ENCODE peak calls at places on chromosomes 5 and 9, in seven cellular contexts. One of them, this sample, is unnamed.
A peak's percentile ranks its signal among the peaks of the same experiment; 100 is the strongest.

GRCh38 chr9:107472581-107473335 is 16.8 kb downstream of the KLF4 start:
- DNase-seq in fibroblast of pulmonary artery: no peak
- DNase-seq in AG04449: no peak
- DNase-seq in H9: no peak
- DNase-seq in HFF-Myc: no peak
- DNase-seq in WTC11: no peak
- DNase-seq in GM12865: no peak
- DNase-seq in this sample: no peak

GRCh38 chr5:55338810-55339243 is 31.0 kb downstream of the MTREX start:
- DNase-seq in GM12865: peak; percentile 61
- DNase-seq in fibroblast of pulmonary artery: no peak
- DNase-seq in H9: no peak
- DNase-seq in AG04449: no peak
- DNase-seq in WTC11: no peak
- DNase-seq in HFF-Myc: no peak
- DNase-seq in this sample: no peak

GRCh38 chr9:128835246-128836210 is 5.9 kb upstream of the SPOUT1 start:
- DNase-seq in HFF-Myc: no peak
- DNase-seq in WTC11: no peak
- DNase-seq in H9: no peak
- DNase-seq in fibroblast of pulmonary artery: no peak
- DNase-seq in GM12865: no peak
- DNase-seq in AG04449: no peak
- DNase-seq in this sample: no peak

GRCh38 chr9:95100071-95100627 is 217.4 kb downstream of the FANCC start:
- DNase-seq in H9: no peak
- DNase-seq in HFF-Myc: no peak
- DNase-seq in WTC11: no peak
- DNase-seq in fibroblast of pulmonary artery: no peak
- DNase-seq in AG04449: no peak
- DNase-seq in GM12865: no peak
- DNase-seq in this sample: no peak

GRCh38 chr5:5683174-5683573 is 260.7 kb downstream of the ICE1 start:
- DNase-seq in fibroblast of pulmonary artery: no peak
- DNase-seq in GM12865: no peak
- DNase-seq in WTC11: no peak
- DNase-seq in H9: no peak
- DNase-seq in AG04449: no peak
- DNase-seq in HFF-Myc: no peak
- DNase-seq in this sample: no peak

GRCh38 chr9:18610956-18611355 is 137.0 kb downstream of the ADAMTSL1 start:
- DNase-seq in AG04449: no peak
- DNase-seq in WTC11: no peak
- DNase-seq in fibroblast of pulmonary artery: no peak
- DNase-seq in HFF-Myc: no peak
- DNase-seq in H9: no peak
- DNase-seq in GM12865: no peak
- DNase-seq in this sample: no peak

GRCh38 chr5:37005252-37005651 is 128.7 kb downstream of the NIPBL start:
- DNase-seq in GM12865: no peak
- DNase-seq in WTC11: no peak
- DNase-seq in HFF-Myc: no peak
- DNase-seq in fibroblast of pulmonary artery: peak; percentile 76
- DNase-seq in H9: no peak
- DNase-seq in AG04449: no peak
- DNase-seq in this sample: peak; percentile 35

GRCh38 chr9:123769723-123770122 is 160.2 kb downstream of the DENND1A start:
- DNase-seq in fibroblast of pulmonary artery: no peak
- DNase-seq in WTC11: no peak
- DNase-seq in H9: no peak
- DNase-seq in HFF-Myc: no peak
- DNase-seq in GM12865: no peak
- DNase-seq in AG04449: no peak
- DNase-seq in this sample: no peak

GRCh38 chr9:122221223-122221811 is 7.4 kb downstream of the LHX6 start:
- DNase-seq in AG04449: no peak
- DNase-seq in HFF-Myc: no peak
- DNase-seq in fibroblast of pulmonary artery: no peak
- DNase-seq in WTC11: peak; percentile 64
- DNase-seq in H9: peak; percentile 64
- DNase-seq in GM12865: no peak
- DNase-seq in this sample: no peak

GRCh38 chr5:61673007-61673735 is 341.1 kb downstream of the ZSWIM6 start:
- DNase-seq in H9: no peak
- DNase-seq in HFF-Myc: no peak
- DNase-seq in GM12865: peak; percentile 14
- DNase-seq in AG04449: no peak
- DNase-seq in WTC11: no peak
- DNase-seq in fibroblast of pulmonary artery: peak; percentile 28
- DNase-seq in this sample: peak; percentile 3

GRCh38 chr5:61665939-61666621 is 334.0 kb downstream of the ZSWIM6 start:
- DNase-seq in WTC11: no peak
- DNase-seq in GM12865: no peak
- DNase-seq in HFF-Myc: no peak
- DNase-seq in AG04449: no peak
- DNase-seq in fibroblast of pulmonary artery: no peak
- DNase-seq in H9: no peak
- DNase-seq in this sample: no peak

GRCh38 chr5:61674403-61674802 is 342.3 kb downstream of the ZSWIM6 start:
- DNase-seq in GM12865: no peak
- DNase-seq in AG04449: no peak
- DNase-seq in H9: no peak
- DNase-seq in HFF-Myc: no peak
- DNase-seq in fibroblast of pulmonary artery: no peak
- DNase-seq in WTC11: no peak
- DNase-seq in this sample: no peak

GRCh38 chr5:61667523-61668229 is 335.6 kb downstream of the ZSWIM6 start:
- DNase-seq in WTC11: no peak
- DNase-seq in HFF-Myc: no peak
- DNase-seq in AG04449: no peak
- DNase-seq in GM12865: no peak
- DNase-seq in fibroblast of pulmonary artery: peak; percentile 26
- DNase-seq in H9: no peak
- DNase-seq in this sample: no peak

DNA sequence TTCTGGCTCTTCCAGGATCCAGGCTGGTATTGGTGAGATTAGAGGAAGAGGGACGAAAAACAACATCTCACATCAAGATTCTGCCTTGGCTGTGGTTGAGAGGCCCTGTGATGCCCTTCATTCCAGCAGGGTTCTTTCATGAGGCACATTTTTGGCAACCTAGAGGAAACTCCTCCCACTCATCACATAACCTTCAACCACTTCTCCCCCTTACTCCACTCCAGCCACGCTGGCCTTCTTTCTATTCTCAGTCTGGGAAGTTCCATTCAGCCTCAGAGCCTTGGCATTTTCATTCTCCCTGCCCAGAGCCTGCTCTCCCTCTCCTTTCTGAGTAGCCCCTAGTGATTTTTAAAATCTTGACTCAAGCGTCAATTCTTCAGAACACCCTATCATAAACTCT is 337.5 kb downstream of the ZSWIM6 start:
- DNase-seq in fibroblast of pulmonary artery: no peak
- DNase-seq in HFF-Myc: no peak
- DNase-seq in H9: no peak
- DNase-seq in GM12865: no peak
- DNase-seq in WTC11: no peak
- DNase-seq in AG04449: no peak
- DNase-seq in this sample: no peak
- TF ChIP-seq CTCF in fibroblast of pulmonary artery: no peak
- TF ChIP-seq CTCF in HFF-Myc: no peak
- TF ChIP-seq CTCF in H9: no peak
- TF ChIP-seq CTCF in GM12865: no peak
- TF ChIP-seq CTCF in WTC11: no peak
- TF ChIP-seq CTCF in AG04449: no peak
- TF ChIP-seq CTCF in this sample: no peak

DNA sequence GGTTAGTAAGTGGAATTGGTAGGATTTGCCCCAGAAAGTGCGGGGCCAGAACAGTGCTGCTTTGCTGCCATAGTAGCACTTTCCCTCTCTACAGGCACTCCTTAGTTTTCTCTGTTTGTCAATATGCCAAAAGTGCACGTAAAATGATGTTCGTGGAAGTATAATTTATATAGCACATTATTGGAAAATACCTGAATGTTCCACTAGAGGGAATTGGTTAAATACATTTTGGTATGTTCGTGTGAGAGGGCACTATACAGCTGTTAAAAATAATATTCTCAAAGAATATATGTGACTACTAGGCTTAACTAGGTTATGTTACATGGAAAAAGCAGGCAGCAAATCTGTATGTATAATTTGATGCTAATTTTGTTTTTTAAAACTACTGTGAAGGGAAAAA is 184.0 kb upstream of the GDNF start:
- DNase-seq in AG04449: no peak
- DNase-seq in GM12865: no peak
- DNase-seq in HFF-Myc: no peak
- DNase-seq in fibroblast of pulmonary artery: no peak
- DNase-seq in WTC11: no peak
- DNase-seq in H9: no peak
- DNase-seq in this sample: no peak
- TF ChIP-seq CTCF in AG04449: no peak
- TF ChIP-seq CTCF in GM12865: no peak
- TF ChIP-seq CTCF in HFF-Myc: no peak
- TF ChIP-seq CTCF in fibroblast of pulmonary artery: no peak
- TF ChIP-seq CTCF in WTC11: no peak
- TF ChIP-seq CTCF in H9: no peak
- TF ChIP-seq CTCF in this sample: no peak

GRCh38 chr9:35660966-35661413 is 2.9 kb downstream of the CCDC107 start:
- DNase-seq in AG04449: no peak
- DNase-seq in GM12865: no peak
- DNase-seq in H9: no peak
- DNase-seq in HFF-Myc: no peak
- DNase-seq in WTC11: no peak
- DNase-seq in fibroblast of pulmonary artery: peak; percentile 56
- DNase-seq in this sample: no peak
- TF ChIP-seq CTCF in AG04449: peak; percentile 52
- TF ChIP-seq CTCF in GM12865: no peak
- TF ChIP-seq CTCF in H9: peak; percentile 59
- TF ChIP-seq CTCF in HFF-Myc: peak; percentile 56
- TF ChIP-seq CTCF in WTC11: no peak
- TF ChIP-seq CTCF in fibroblast of pulmonary artery: peak; percentile 50
- TF ChIP-seq CTCF in this sample: peak; percentile 56

GRCh38 chr5:15796557-15796956 is 296.6 kb downstream of the FBXL7 start:
- DNase-seq in GM12865: no peak
- DNase-seq in fibroblast of pulmonary artery: no peak
- DNase-seq in H9: no peak
- DNase-seq in AG04449: no peak
- DNase-seq in HFF-Myc: no peak
- DNase-seq in WTC11: no peak
- DNase-seq in this sample: no peak

GRCh38 chr5:15796096-15796495 is 296.1 kb downstream of the FBXL7 start:
- DNase-seq in WTC11: no peak
- DNase-seq in H9: no peak
- DNase-seq in AG04449: no peak
- DNase-seq in fibroblast of pulmonary artery: no peak
- DNase-seq in HFF-Myc: no peak
- DNase-seq in GM12865: no peak
- DNase-seq in this sample: no peak

GRCh38 chr5:15797116-15797515 is 297.1 kb downstream of the FBXL7 start:
- DNase-seq in HFF-Myc: no peak
- DNase-seq in GM12865: no peak
- DNase-seq in WTC11: no peak
- DNase-seq in H9: no peak
- DNase-seq in fibroblast of pulmonary artery: no peak
- DNase-seq in AG04449: no peak
- DNase-seq in this sample: no peak

GRCh38 chr5:15791859-15792258 is 291.9 kb downstream of the FBXL7 start:
- DNase-seq in H9: no peak
- DNase-seq in GM12865: no peak
- DNase-seq in HFF-Myc: no peak
- DNase-seq in fibroblast of pulmonary artery: no peak
- DNase-seq in AG04449: no peak
- DNase-seq in WTC11: no peak
- DNase-seq in this sample: no peak

DNA sequence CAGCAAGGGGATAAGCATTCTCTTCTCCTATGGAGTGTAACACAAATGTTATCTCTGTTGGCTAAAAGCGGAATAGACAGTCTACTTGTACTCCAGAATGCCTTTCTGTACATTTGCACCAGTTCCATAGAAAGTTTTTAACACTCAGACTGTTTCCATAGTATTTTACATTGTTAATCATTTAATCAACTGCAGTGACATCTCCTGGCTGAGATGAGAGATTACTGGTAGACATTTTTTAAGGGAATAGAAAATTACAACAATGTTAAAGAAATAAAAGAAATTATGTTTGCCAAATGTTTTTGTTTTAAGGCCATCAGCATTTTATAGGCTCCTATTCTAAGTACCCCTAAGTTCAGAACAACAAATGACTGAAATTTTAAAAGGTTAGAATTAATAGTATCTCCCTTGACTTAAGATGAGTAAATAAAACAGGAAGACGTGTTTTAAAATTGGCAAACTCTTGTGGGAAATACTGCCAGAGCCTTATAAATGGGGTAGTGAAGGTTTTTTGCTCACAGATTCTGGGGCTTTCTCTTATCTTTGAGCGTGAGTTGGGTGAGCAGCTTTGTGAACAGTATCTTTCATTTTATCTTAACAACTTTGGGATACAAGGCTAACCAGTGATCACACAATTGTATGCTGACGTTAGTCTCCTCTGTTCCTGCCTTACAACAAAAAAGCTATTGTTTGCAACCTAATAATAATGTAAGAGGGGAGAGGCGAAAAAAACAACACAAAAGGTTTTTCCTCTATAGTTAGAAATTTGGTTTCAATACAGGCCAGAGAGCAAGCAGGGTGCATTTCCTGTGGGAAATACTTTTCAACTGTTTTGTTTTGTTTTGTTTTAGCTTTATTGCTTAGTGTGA is 294.4 kb downstream of the FBXL7 start:
- DNase-seq in AG04449: no peak
- DNase-seq in WTC11: no peak
- DNase-seq in H9: no peak
- DNase-seq in HFF-Myc: no peak
- DNase-seq in fibroblast of pulmonary artery: peak; percentile 64
- DNase-seq in GM12865: no peak
- DNase-seq in this sample: no peak
- TF ChIP-seq CTCF in AG04449: no peak
- TF ChIP-seq CTCF in WTC11: no peak
- TF ChIP-seq CTCF in H9: peak; percentile 44
- TF ChIP-seq CTCF in HFF-Myc: peak; percentile 6
- TF ChIP-seq CTCF in fibroblast of pulmonary artery: peak; percentile 36
- TF ChIP-seq CTCF in GM12865: no peak
- TF ChIP-seq CTCF in this sample: peak; percentile 22

GRCh38 chr9:15641301-15641700 is 88.5 kb downstream of the CCDC171 start:
- DNase-seq in AG04449: no peak
- DNase-seq in WTC11: no peak
- DNase-seq in HFF-Myc: no peak
- DNase-seq in H9: no peak
- DNase-seq in fibroblast of pulmonary artery: no peak
- DNase-seq in GM12865: no peak
- DNase-seq in this sample: no peak

DNA sequence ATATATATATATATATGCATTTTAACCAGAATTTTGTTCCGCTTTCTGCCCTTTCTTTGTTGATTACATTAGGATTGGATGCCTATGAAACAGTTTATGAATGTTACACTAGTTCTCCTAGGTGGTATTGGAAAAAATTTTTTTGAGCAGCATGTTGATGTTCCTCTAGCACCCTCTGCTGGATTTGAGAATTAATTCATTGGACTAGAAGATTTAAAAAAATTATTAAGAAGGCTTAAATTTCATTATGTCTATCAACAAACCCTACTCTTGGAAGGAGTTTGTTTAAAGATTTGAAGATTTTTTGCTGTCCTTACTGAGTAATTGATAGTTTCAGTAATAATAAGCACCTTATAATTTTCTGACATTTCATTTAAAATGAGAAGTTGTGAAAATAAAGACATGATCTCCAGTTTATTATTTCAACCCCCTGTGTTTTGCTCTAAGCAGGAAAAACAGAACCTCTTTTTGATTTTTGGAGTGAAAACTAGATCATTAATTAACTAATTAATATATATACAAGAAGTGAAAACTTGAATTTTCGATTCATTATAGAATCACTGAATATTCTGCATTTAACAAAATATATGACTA is 89.6 kb downstream of the CCDC171 start:
- DNase-seq in AG04449: no peak
- DNase-seq in HFF-Myc: peak; percentile 15
- DNase-seq in WTC11: no peak
- DNase-seq in fibroblast of pulmonary artery: peak; percentile 68
- DNase-seq in H9: no peak
- DNase-seq in GM12865: peak; percentile 48
- DNase-seq in this sample: peak; percentile 7
- TF ChIP-seq CTCF in AG04449: peak; percentile 26
- TF ChIP-seq CTCF in HFF-Myc: peak; percentile 24
- TF ChIP-seq CTCF in WTC11: peak; percentile 34
- TF ChIP-seq CTCF in fibroblast of pulmonary artery: peak; percentile 59
- TF ChIP-seq CTCF in H9: peak; percentile 70
- TF ChIP-seq CTCF in GM12865: peak; percentile 47
- TF ChIP-seq CTCF in this sample: peak; percentile 43